ENCODE peak calls at places on chromosomes 16 and 17, in ten cellular contexts. J is WTC11; U is CD4-positive, alpha-beta T cell; Y is RWPE1; H is transverse colon; D is IMR-90; V is RWPE2; A is fibroblast of pulmonary artery; L is AG04450; N is glutamatergic neuron. I is an unnamed sample.

GRCh38 chr17:57834146-57834741 is 15.6 kb downstream of the MRPS23 start:
- DNase-seq in J (peak; percentile 49), U (no peak), Y (peak; percentile 36), H (no peak), D (no peak), V (no peak), A (no peak), L (no peak), N (no peak), I (no peak)

GRCh38 chr16:11257131-11257938 is 1.3 kb upstream of the SOCS1 start:
- DNase-seq in J (peak; percentile 80), U (peak; percentile 57), Y (peak; percentile 78), H (peak; percentile 86), D (peak; percentile 84), V (no peak), A (peak; percentile 87), L (no peak), N (peak; percentile 76), I (peak; percentile 61)

GRCh38 chr16:25443994-25444393 is 186.3 kb upstream of the ZKSCAN2 start:
- DNase-seq in J (no peak), U (no peak), Y (no peak), H (no peak), D (no peak), V (no peak), A (no peak), L (no peak), N (no peak), I (no peak)

GRCh38 chr16:87132361-87133014 is 184.7 kb downstream of the C16orf95 start:
- DNase-seq in J (no peak), U (no peak), Y (peak; percentile 26), H (no peak), D (peak; percentile 60), V (no peak), A (peak; percentile 64), L (peak; percentile 8), N (no peak), I (peak; percentile 54)

GRCh38 chr16:29745126-29745852 is 501 bp downstream of the C16orf54 start:
- DNase-seq in J (no peak), U (peak; percentile 54), Y (no peak), H (peak; percentile 31), D (no peak), V (no peak), A (no peak), L (no peak), N (no peak), I (no peak)

GRCh38 chr17:81071761-81072741 is 37.1 kb downstream of the BAIAP2 start:
- DNase-seq in J (no peak), U (no peak), Y (no peak), H (no peak), D (no peak), V (no peak), A (no peak), L (no peak), N (no peak), I (no peak)

GRCh38 chr17:9108166-9108565 is 86.9 kb downstream of the NTN1 start:
- DNase-seq in J (no peak), U (no peak), Y (no peak), H (no peak), D (no peak), V (no peak), A (no peak), L (no peak), N (no peak), I (no peak)

GRCh38 chr17:28949185-28950016 is 1.9 kb downstream of the PHF12 start:
- DNase-seq in J (peak; percentile 66), U (peak; percentile 65), Y (peak; percentile 46), H (peak; percentile 67), D (no peak), V (no peak), A (peak; percentile 54), L (no peak), N (peak; percentile 70), I (peak; percentile 52)

GRCh38 chr17:67481808-67482207 is 104.7 kb downstream of the PITPNC1 start:
- DNase-seq in J (no peak), U (no peak), Y (no peak), H (no peak), D (peak; percentile 57), V (no peak), A (peak; percentile 83), L (no peak), N (no peak), I (no peak)

GRCh38 chr16:1708768-1709180 is 2.8 kb downstream of the MAPK8IP3 start:
- DNase-seq in J (no peak), U (no peak), Y (no peak), H (no peak), D (peak; percentile 86), V (no peak), A (peak; percentile 57), L (peak; percentile 45), N (no peak), I (no peak)

GRCh38 chr16:87918866-87919680 is 17.3 kb downstream of the CA5A start:
- DNase-seq in J (no peak), U (no peak), Y (no peak), H (no peak), D (no peak), V (no peak), A (no peak), L (no peak), N (no peak), I (no peak)

GRCh38 chr17:83054518-83055125 is 24.8 kb upstream of the METRNL start:
- DNase-seq in J (no peak), U (peak; percentile 27), Y (no peak), H (no peak), D (no peak), V (no peak), A (no peak), L (no peak), N (no peak), I (no peak)

GRCh38 chr16:15897834-15898254 is 9.4 kb upstream of the CEP20 start:
- DNase-seq in J (no peak), U (no peak), Y (no peak), H (no peak), D (peak; percentile 79), V (no peak), A (no peak), L (no peak), N (no peak), I (no peak)

GRCh38 chr17:82330322-82331239 is 3.0 kb downstream of the SECTM1 start:
- DNase-seq in J (no peak), U (no peak), Y (peak; percentile 71), H (peak; percentile 68), D (peak; percentile 67), V (peak; percentile 88), A (peak; percentile 81), L (peak; percentile 30), N (peak; percentile 58), I (no peak)

GRCh38 chr16:57422026-57422944 is 17.7 kb downstream of the CCL17 start:
- DNase-seq in J (peak; percentile 50), U (no peak), Y (peak; percentile 30), H (peak; percentile 62), D (peak; percentile 72), V (no peak), A (peak; percentile 78), L (peak; percentile 39), N (peak; percentile 54), I (peak; percentile 58)

GRCh38 chr17:61238455-61238933 is 161.1 kb upstream of the TBX2 start:
- DNase-seq in J (no peak), U (no peak), Y (no peak), H (no peak), D (no peak), V (no peak), A (no peak), L (no peak), N (no peak), I (no peak)

GRCh38 chr17:35117984-35118383 is 1.7 kb downstream of the RAD51D start:
- DNase-seq in J (no peak), U (no peak), Y (no peak), H (no peak), D (peak; percentile 23), V (no peak), A (peak; percentile 55), L (no peak), N (no peak), I (no peak)

GRCh38 chr16:67672306-67672705 is 5.7 kb downstream of the C16orf86 start:
- DNase-seq in J (no peak), U (no peak), Y (no peak), H (no peak), D (no peak), V (no peak), A (no peak), L (no peak), N (no peak), I (no peak)

GRCh38 chr16:72468582-72468981 is 296.6 kb upstream of the PMFBP1 start:
- DNase-seq in J (no peak), U (no peak), Y (no peak), H (no peak), D (peak; percentile 14), V (no peak), A (peak; percentile 49), L (no peak), N (no peak), I (no peak)

GRCh38 chr16:19823322-19823721 is 61.3 kb downstream of the GPRC5B start:
- DNase-seq in J (no peak), U (no peak), Y (no peak), H (no peak), D (no peak), V (no peak), A (no peak), L (no peak), N (no peak), I (no peak)

GRCh38 chr16:14013571-14014283 is 57.4 kb upstream of the MRTFB start:
- DNase-seq in J (no peak), U (no peak), Y (peak; percentile 66), H (no peak), D (peak; percentile 93), V (no peak), A (peak; percentile 58), L (peak; percentile 86), N (no peak), I (no peak)

GRCh38 chr17:63918305-63918704 is 334 bp downstream of the GH1 start:
- DNase-seq in J (peak; percentile 61), U (no peak), Y (no peak), H (no peak), D (no peak), V (no peak), A (no peak), L (no peak), N (no peak), I (no peak)
- TF ChIP-seq CTCF in J (no peak), U (no peak), Y (no peak), H (no peak), D (no peak), V (no peak), A (no peak), L (peak; percentile 9), N (no peak), I (no peak)

GRCh38 chr17:49575524-49576120 is at the start of gene NXPH3:
- DNase-seq in J (peak; percentile 87), U (peak; percentile 65), Y (peak; percentile 67), H (peak; percentile 74), D (peak; percentile 19), V (no peak), A (peak; percentile 53), L (no peak), N (peak; percentile 79), I (peak; percentile 58)
- TF ChIP-seq CTCF in J (peak; percentile 72), U (no peak), Y (peak; percentile 92), H (no peak), D (peak; percentile 60), V (peak; percentile 96), A (no peak), L (peak; percentile 34), N (peak; percentile 77), I (peak; percentile 76)

GRCh38 chr17:39872700-39873099 is 4.7 kb downstream of the ZPBP2 start:
- DNase-seq in J (no peak), U (no peak), Y (peak; percentile 37), H (no peak), D (peak; percentile 31), V (no peak), A (peak; percentile 33), L (peak; percentile 11), N (no peak), I (no peak)
- TF ChIP-seq CTCF in J (no peak), U (peak; percentile 47), Y (peak; percentile 44), H (no peak), D (peak; percentile 44), V (peak; percentile 62), A (peak; percentile 32), L (peak; percentile 57), N (peak; percentile 61), I (no peak)

GRCh38 chr17:78414178-78415162 is 36.0 kb downstream of the PGS1 start:
- DNase-seq in J (no peak), U (peak; percentile 56), Y (no peak), H (no peak), D (no peak), V (peak; percentile 57), A (no peak), L (no peak), N (no peak), I (no peak)
- TF ChIP-seq CTCF in J (no peak), U (no peak), Y (no peak), H (no peak), D (no peak), V (no peak), A (no peak), L (no peak), N (no peak), I (no peak)